ENCODE peak calls at places on chromosomes 7 and 10, in four cellular contexts. One of them, this sample, is unnamed.

GRCh38 chr7:143390098-143390772 is 9.1 kb downstream of the ZYX start:
- ATAC-seq in pancreas: no peak
- ATAC-seq in activated T-cell treated with anti-CD3 and anti-CD28 coated beads, Interleukin-2, amount 50 U/mL, for 4 hours: no peak
- ATAC-seq in CD4-positive, CD25-positive, alpha-beta regulatory T cell: no peak
- ATAC-seq in this sample: no peak

GRCh38 chr10:13184726-13185514 is 23.6 kb downstream of the MCM10 start:
- ATAC-seq in pancreas: peak
- ATAC-seq in activated T-cell treated with anti-CD3 and anti-CD28 coated beads, Interleukin-2, amount 50 U/mL, for 4 hours: no peak
- ATAC-seq in CD4-positive, CD25-positive, alpha-beta regulatory T cell: no peak
- ATAC-seq in this sample: no peak

GRCh38 chr7:150566123-150566522 is 1.1 kb upstream of the GIMAP4 start:
- ATAC-seq in pancreas: no peak
- ATAC-seq in activated T-cell treated with anti-CD3 and anti-CD28 coated beads, Interleukin-2, amount 50 U/mL, for 4 hours: no peak
- ATAC-seq in CD4-positive, CD25-positive, alpha-beta regulatory T cell: no peak
- ATAC-seq in this sample: no peak

GRCh38 chr7:132755538-132756481 is 179.5 kb upstream of the PLXNA4 start:
- ATAC-seq in pancreas: peak
- ATAC-seq in activated T-cell treated with anti-CD3 and anti-CD28 coated beads, Interleukin-2, amount 50 U/mL, for 4 hours: no peak
- ATAC-seq in CD4-positive, CD25-positive, alpha-beta regulatory T cell: no peak
- ATAC-seq in this sample: peak

GRCh38 chr10:106083572-106083971 is 1080.9 kb downstream of the SORCS1 start:
- ATAC-seq in pancreas: peak
- ATAC-seq in activated T-cell treated with anti-CD3 and anti-CD28 coated beads, Interleukin-2, amount 50 U/mL, for 4 hours: no peak
- ATAC-seq in CD4-positive, CD25-positive, alpha-beta regulatory T cell: no peak
- ATAC-seq in this sample: no peak

GRCh38 chr7:75762350-75762917 is 9.6 kb downstream of the CCL26 start:
- ATAC-seq in pancreas: peak
- ATAC-seq in activated T-cell treated with anti-CD3 and anti-CD28 coated beads, Interleukin-2, amount 50 U/mL, for 4 hours: peak
- ATAC-seq in CD4-positive, CD25-positive, alpha-beta regulatory T cell: peak
- ATAC-seq in this sample: peak

GRCh38 chr10:104322416-104322782 is 15.9 kb downstream of the ITPRIP start:
- ATAC-seq in pancreas: peak
- ATAC-seq in activated T-cell treated with anti-CD3 and anti-CD28 coated beads, Interleukin-2, amount 50 U/mL, for 4 hours: peak
- ATAC-seq in CD4-positive, CD25-positive, alpha-beta regulatory T cell: peak
- ATAC-seq in this sample: no peak

GRCh38 chr10:61882621-61883375 is 18.7 kb upstream of the ARID5B start:
- ATAC-seq in pancreas: no peak
- ATAC-seq in activated T-cell treated with anti-CD3 and anti-CD28 coated beads, Interleukin-2, amount 50 U/mL, for 4 hours: peak
- ATAC-seq in CD4-positive, CD25-positive, alpha-beta regulatory T cell: peak
- ATAC-seq in this sample: no peak

GRCh38 chr7:50782376-50783208 is at the start of gene GRB10:
- ATAC-seq in pancreas: peak
- ATAC-seq in activated T-cell treated with anti-CD3 and anti-CD28 coated beads, Interleukin-2, amount 50 U/mL, for 4 hours: peak
- ATAC-seq in CD4-positive, CD25-positive, alpha-beta regulatory T cell: no peak
- ATAC-seq in this sample: peak

GRCh38 chr10:60123172-60123571 is 216.8 kb upstream of the CCDC6 start:
- ATAC-seq in pancreas: peak
- ATAC-seq in activated T-cell treated with anti-CD3 and anti-CD28 coated beads, Interleukin-2, amount 50 U/mL, for 4 hours: no peak
- ATAC-seq in CD4-positive, CD25-positive, alpha-beta regulatory T cell: no peak
- ATAC-seq in this sample: peak

GRCh38 chr10:123287594-123288247 is 133.5 kb downstream of the BUB3 start:
- ATAC-seq in pancreas: peak
- ATAC-seq in activated T-cell treated with anti-CD3 and anti-CD28 coated beads, Interleukin-2, amount 50 U/mL, for 4 hours: peak
- ATAC-seq in CD4-positive, CD25-positive, alpha-beta regulatory T cell: peak
- ATAC-seq in this sample: no peak

GRCh38 chr7:30791126-30791525 is 19.9 kb downstream of the MINDY4 start:
- ATAC-seq in pancreas: no peak
- ATAC-seq in activated T-cell treated with anti-CD3 and anti-CD28 coated beads, Interleukin-2, amount 50 U/mL, for 4 hours: no peak
- ATAC-seq in CD4-positive, CD25-positive, alpha-beta regulatory T cell: no peak
- ATAC-seq in this sample: no peak

GRCh38 chr10:128914681-128915080 is 552.4 kb upstream of the MGMT start:
- ATAC-seq in pancreas: no peak
- ATAC-seq in activated T-cell treated with anti-CD3 and anti-CD28 coated beads, Interleukin-2, amount 50 U/mL, for 4 hours: no peak
- ATAC-seq in CD4-positive, CD25-positive, alpha-beta regulatory T cell: no peak
- ATAC-seq in this sample: no peak

GRCh38 chr7:34083440-34083839 is 178.1 kb downstream of the BMPER start:
- ATAC-seq in pancreas: no peak
- ATAC-seq in activated T-cell treated with anti-CD3 and anti-CD28 coated beads, Interleukin-2, amount 50 U/mL, for 4 hours: no peak
- ATAC-seq in CD4-positive, CD25-positive, alpha-beta regulatory T cell: no peak
- ATAC-seq in this sample: no peak

GRCh38 chr7:98189559-98189958 is 21.7 kb upstream of the BHLHA15 start:
- ATAC-seq in pancreas: no peak
- ATAC-seq in activated T-cell treated with anti-CD3 and anti-CD28 coated beads, Interleukin-2, amount 50 U/mL, for 4 hours: no peak
- ATAC-seq in CD4-positive, CD25-positive, alpha-beta regulatory T cell: no peak
- ATAC-seq in this sample: no peak

GRCh38 chr10:35202050-35202449 is 75.4 kb downstream of the CREM start:
- ATAC-seq in pancreas: no peak
- ATAC-seq in activated T-cell treated with anti-CD3 and anti-CD28 coated beads, Interleukin-2, amount 50 U/mL, for 4 hours: no peak
- ATAC-seq in CD4-positive, CD25-positive, alpha-beta regulatory T cell: no peak
- ATAC-seq in this sample: no peak

GRCh38 chr7:2736411-2736914 is 48.5 kb downstream of the AMZ1 start:
- ATAC-seq in pancreas: no peak
- ATAC-seq in activated T-cell treated with anti-CD3 and anti-CD28 coated beads, Interleukin-2, amount 50 U/mL, for 4 hours: no peak
- ATAC-seq in CD4-positive, CD25-positive, alpha-beta regulatory T cell: no peak
- ATAC-seq in this sample: no peak

GRCh38 chr10:107915277-107915634 is 750.8 kb upstream of the SORCS1 start:
- ATAC-seq in pancreas: peak
- ATAC-seq in activated T-cell treated with anti-CD3 and anti-CD28 coated beads, Interleukin-2, amount 50 U/mL, for 4 hours: no peak
- ATAC-seq in CD4-positive, CD25-positive, alpha-beta regulatory T cell: no peak
- ATAC-seq in this sample: peak

GRCh38 chr10:33228426-33228825 is 106.0 kb downstream of the NRP1 start:
- ATAC-seq in pancreas: no peak
- ATAC-seq in activated T-cell treated with anti-CD3 and anti-CD28 coated beads, Interleukin-2, amount 50 U/mL, for 4 hours: no peak
- ATAC-seq in CD4-positive, CD25-positive, alpha-beta regulatory T cell: no peak
- ATAC-seq in this sample: no peak

GRCh38 chr7:115476666-115477065 is 553.9 kb downstream of the TFEC start:
- ATAC-seq in pancreas: peak
- ATAC-seq in activated T-cell treated with anti-CD3 and anti-CD28 coated beads, Interleukin-2, amount 50 U/mL, for 4 hours: no peak
- ATAC-seq in CD4-positive, CD25-positive, alpha-beta regulatory T cell: no peak
- ATAC-seq in this sample: peak

GRCh38 chr10:122152544-122152943 is 118.6 kb upstream of the BTBD16 start:
- ATAC-seq in pancreas: no peak
- ATAC-seq in activated T-cell treated with anti-CD3 and anti-CD28 coated beads, Interleukin-2, amount 50 U/mL, for 4 hours: no peak
- ATAC-seq in CD4-positive, CD25-positive, alpha-beta regulatory T cell: no peak
- ATAC-seq in this sample: no peak

GRCh38 chr7:21912931-21913780 is 32.5 kb downstream of the CDCA7L start:
- ATAC-seq in pancreas: no peak
- ATAC-seq in activated T-cell treated with anti-CD3 and anti-CD28 coated beads, Interleukin-2, amount 50 U/mL, for 4 hours: no peak
- ATAC-seq in CD4-positive, CD25-positive, alpha-beta regulatory T cell: no peak
- ATAC-seq in this sample: no peak

GRCh38 chr10:75959209-75959608 is 527.8 kb downstream of the LRMDA start:
- ATAC-seq in pancreas: peak
- ATAC-seq in activated T-cell treated with anti-CD3 and anti-CD28 coated beads, Interleukin-2, amount 50 U/mL, for 4 hours: no peak
- ATAC-seq in CD4-positive, CD25-positive, alpha-beta regulatory T cell: no peak
- ATAC-seq in this sample: peak

GRCh38 chr10:83990126-83990525 is 149.2 kb upstream of the GHITM start:
- ATAC-seq in pancreas: peak
- ATAC-seq in activated T-cell treated with anti-CD3 and anti-CD28 coated beads, Interleukin-2, amount 50 U/mL, for 4 hours: no peak
- ATAC-seq in CD4-positive, CD25-positive, alpha-beta regulatory T cell: no peak
- ATAC-seq in this sample: no peak

GRCh38 chr10:78408671-78409472 is 375.2 kb downstream of the RPS24 start:
- ATAC-seq in pancreas: peak
- ATAC-seq in activated T-cell treated with anti-CD3 and anti-CD28 coated beads, Interleukin-2, amount 50 U/mL, for 4 hours: no peak
- ATAC-seq in CD4-positive, CD25-positive, alpha-beta regulatory T cell: no peak
- ATAC-seq in this sample: peak

GRCh38 chr7:46450871-46451270 is 529.8 kb upstream of the IGFBP3 start:
- ATAC-seq in pancreas: no peak
- ATAC-seq in activated T-cell treated with anti-CD3 and anti-CD28 coated beads, Interleukin-2, amount 50 U/mL, for 4 hours: no peak
- ATAC-seq in CD4-positive, CD25-positive, alpha-beta regulatory T cell: no peak
- ATAC-seq in this sample: no peak

GRCh38 chr10:60978287-60979115 is 34.5 kb upstream of the RHOBTB1 start:
- ATAC-seq in pancreas: peak
- ATAC-seq in activated T-cell treated with anti-CD3 and anti-CD28 coated beads, Interleukin-2, amount 50 U/mL, for 4 hours: no peak
- ATAC-seq in CD4-positive, CD25-positive, alpha-beta regulatory T cell: no peak
- ATAC-seq in this sample: peak

GRCh38 chr10:79159141-79159619 is 90.4 kb downstream of the ZMIZ1 start:
- ATAC-seq in pancreas: no peak
- ATAC-seq in activated T-cell treated with anti-CD3 and anti-CD28 coated beads, Interleukin-2, amount 50 U/mL, for 4 hours: no peak
- ATAC-seq in CD4-positive, CD25-positive, alpha-beta regulatory T cell: no peak
- ATAC-seq in this sample: peak

GRCh38 chr7:2369139-2369538 is 14.5 kb downstream of the EIF3B start:
- ATAC-seq in pancreas: no peak
- ATAC-seq in activated T-cell treated with anti-CD3 and anti-CD28 coated beads, Interleukin-2, amount 50 U/mL, for 4 hours: no peak
- ATAC-seq in CD4-positive, CD25-positive, alpha-beta regulatory T cell: no peak
- ATAC-seq in this sample: no peak

GRCh38 chr10:201328-201771 is 66.1 kb downstream of the ZMYND11 start:
- ATAC-seq in pancreas: no peak
- ATAC-seq in activated T-cell treated with anti-CD3 and anti-CD28 coated beads, Interleukin-2, amount 50 U/mL, for 4 hours: peak
- ATAC-seq in CD4-positive, CD25-positive, alpha-beta regulatory T cell: no peak
- ATAC-seq in this sample: peak

GRCh38 chr10:77505431-77506334 is 131.9 kb downstream of the KCNMA1 start:
- ATAC-seq in pancreas: no peak
- ATAC-seq in activated T-cell treated with anti-CD3 and anti-CD28 coated beads, Interleukin-2, amount 50 U/mL, for 4 hours: no peak
- ATAC-seq in CD4-positive, CD25-positive, alpha-beta regulatory T cell: no peak
- ATAC-seq in this sample: peak

GRCh38 chr10:96858038-96858705 is 26.1 kb downstream of the LCOR start:
- ATAC-seq in pancreas: peak
- ATAC-seq in activated T-cell treated with anti-CD3 and anti-CD28 coated beads, Interleukin-2, amount 50 U/mL, for 4 hours: no peak
- ATAC-seq in CD4-positive, CD25-positive, alpha-beta regulatory T cell: no peak
- ATAC-seq in this sample: peak

GRCh38 chr10:133359554-133359971 is 1.7 kb upstream of the FUOM start:
- ATAC-seq in pancreas: peak
- ATAC-seq in activated T-cell treated with anti-CD3 and anti-CD28 coated beads, Interleukin-2, amount 50 U/mL, for 4 hours: no peak
- ATAC-seq in CD4-positive, CD25-positive, alpha-beta regulatory T cell: no peak
- ATAC-seq in this sample: no peak

GRCh38 chr7:93914581-93915066 is 6.9 kb upstream of the GNG11 start:
- ATAC-seq in pancreas: no peak
- ATAC-seq in activated T-cell treated with anti-CD3 and anti-CD28 coated beads, Interleukin-2, amount 50 U/mL, for 4 hours: no peak
- ATAC-seq in CD4-positive, CD25-positive, alpha-beta regulatory T cell: no peak
- ATAC-seq in this sample: peak